ENCODE peak calls at places on chromosomes 13 and 19, in seven cellular contexts. C, H, E, I, Y, B and G are unnamed samples.

GRCh38 chr19:37886571-37886970 is 19.8 kb downstream of the WDR87 start:
- DNase-seq in C (no peak), H (no peak), E (no peak), I (no peak), Y (no peak), B (no peak), G (no peak)

GRCh38 chr19:7921955-7922840 is 2.1 kb downstream of the SNAPC2 start:
- DNase-seq in C (no peak), H (no peak), E (no peak), I (no peak), Y (no peak), B (no peak), G (peak; percentile 49)

GRCh38 chr19:14533450-14533849 is 4.1 kb downstream of the TECR start:
- DNase-seq in C (no peak), H (no peak), E (no peak), I (no peak), Y (no peak), B (no peak), G (no peak)

GRCh38 chr19:49335071-49335783 is at the start of gene CD37:
- DNase-seq in C (no peak), H (no peak), E (no peak), I (no peak), Y (peak; percentile 18), B (peak; percentile 63), G (peak; percentile 67)

GRCh38 chr13:94764576-94765321 is 52.4 kb upstream of the SOX21 start:
- DNase-seq in C (peak; percentile 3), H (no peak), E (no peak), I (no peak), Y (no peak), B (no peak), G (no peak)

GRCh38 chr13:97001641-97002040 is 7.4 kb upstream of the OXGR1 start:
- DNase-seq in C (no peak), H (no peak), E (no peak), I (no peak), Y (no peak), B (no peak), G (no peak)

GRCh38 chr13:66933994-66934393 is 296.1 kb downstream of the PCDH9 start:
- DNase-seq in C (peak; percentile 31), H (no peak), E (no peak), I (peak; percentile 97), Y (no peak), B (no peak), G (no peak)

GRCh38 chr19:49453757-49454248 is 778 bp downstream of the ALDH16A1 start:
- DNase-seq in C (peak; percentile 8), H (no peak), E (no peak), I (no peak), Y (no peak), B (no peak), G (no peak)

GRCh38 chr13:109781384-109782065 is 4.9 kb downstream of the IRS2 start:
- DNase-seq in C (no peak), H (no peak), E (no peak), I (peak; percentile 56), Y (no peak), B (no peak), G (no peak)

GRCh38 chr13:22427041-22427440 is 753.7 kb upstream of the SGCG start:
- DNase-seq in C (no peak), H (no peak), E (no peak), I (no peak), Y (no peak), B (no peak), G (no peak)

GRCh38 chr19:6261883-6262282 is 17.9 kb downstream of the MLLT1 start:
- DNase-seq in C (no peak), H (no peak), E (no peak), I (no peak), Y (no peak), B (no peak), G (no peak)

GRCh38 chr19:33685541-33685940 is 63.8 kb downstream of the CHST8 start:
- DNase-seq in C (no peak), H (no peak), E (no peak), I (no peak), Y (no peak), B (peak; percentile 15), G (no peak)

GRCh38 chr19:7852851-7853759 is 21.1 kb downstream of the PRR36 start:
- DNase-seq in C (peak; percentile 66), H (no peak), E (peak; percentile 54), I (peak; percentile 63), Y (peak; percentile 59), B (no peak), G (peak; percentile 90)

GRCh38 chr13:98299954-98300350 is 122.9 kb upstream of the RNF113B start:
- DNase-seq in C (peak; percentile 4), H (no peak), E (no peak), I (no peak), Y (no peak), B (no peak), G (no peak)

GRCh38 chr13:98298599-98298998 is 121.5 kb upstream of the RNF113B start:
- DNase-seq in C (no peak), H (no peak), E (no peak), I (peak; percentile 67), Y (no peak), B (no peak), G (no peak)

GRCh38 chr13:98301721-98302120 is 124.7 kb upstream of the RNF113B start:
- DNase-seq in C (no peak), H (no peak), E (no peak), I (no peak), Y (no peak), B (no peak), G (no peak)

GRCh38 chr13:98300956-98301641 is 124.0 kb upstream of the RNF113B start:
- DNase-seq in C (peak; percentile 54), H (no peak), E (no peak), I (peak; percentile 74), Y (peak; percentile 76), B (no peak), G (no peak)

DNA sequence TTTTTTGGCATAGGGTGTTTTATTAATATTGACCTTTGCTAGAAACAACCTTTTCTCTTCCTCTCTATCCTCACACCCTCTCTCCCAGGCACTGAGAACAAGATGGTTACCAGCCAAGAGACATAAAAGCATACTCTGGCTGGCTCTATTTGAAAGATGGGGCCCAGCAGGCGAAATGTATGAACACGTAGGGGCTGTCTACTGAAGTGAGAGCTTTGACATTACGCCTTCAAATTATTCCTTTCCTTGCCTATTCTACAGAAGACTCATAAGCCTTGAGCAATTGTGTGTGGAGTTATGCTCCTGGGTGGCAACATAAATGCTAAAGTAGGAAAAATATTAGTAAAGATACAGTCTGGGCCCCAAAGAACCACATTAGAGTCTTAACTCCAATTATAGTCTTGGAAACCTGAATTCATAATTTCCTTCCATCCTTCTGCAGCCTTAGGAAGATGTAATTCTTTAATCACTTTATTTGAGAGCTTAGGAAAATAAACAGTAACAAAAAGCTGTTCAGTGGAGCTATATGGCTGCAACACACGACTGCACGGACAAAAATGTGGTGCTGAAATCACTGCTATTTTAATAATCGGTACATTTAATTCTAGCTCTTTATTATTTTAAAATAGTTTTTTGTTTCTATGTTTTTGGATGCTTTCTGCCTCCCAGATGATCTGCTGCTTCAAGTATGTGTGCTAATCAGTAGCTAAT is 122.3 kb upstream of the RNF113B start:
- DNase-seq in C (peak; percentile 10), H (no peak), E (no peak), I (no peak), Y (no peak), B (no peak), G (no peak)
- H3K4me1 ChIP-seq in C (peaks cover 5% of the 10 kb centered on the region), H (peaks cover 16% of the 10 kb centered on the region), E (peaks cover 33% of the 10 kb centered on the region), I (peaks cover 5% of the 10 kb centered on the region), Y (peaks cover 15% of the 10 kb centered on the region), B (no peaks in the 10 kb centered on the region), G (peaks cover 51% of the 10 kb centered on the region)

GRCh38 chr19:11257827-11258380 is 4.4 kb downstream of the DOCK6 start:
- DNase-seq in C (peak; percentile 9), H (no peak), E (no peak), I (no peak), Y (no peak), B (no peak), G (no peak)

GRCh38 chr19:11251650-11252314 is 10.5 kb downstream of the DOCK6 start:
- DNase-seq in C (no peak), H (no peak), E (no peak), I (no peak), Y (no peak), B (no peak), G (no peak)

GRCh38 chr19:11256189-11256588 is 6.1 kb downstream of the DOCK6 start:
- DNase-seq in C (peak; percentile 45), H (no peak), E (peak; percentile 76), I (no peak), Y (no peak), B (no peak), G (no peak)

GRCh38 chr19:11252665-11253355 is 9.5 kb downstream of the DOCK6 start:
- DNase-seq in C (no peak), H (no peak), E (no peak), I (no peak), Y (no peak), B (no peak), G (no peak)

DNA sequence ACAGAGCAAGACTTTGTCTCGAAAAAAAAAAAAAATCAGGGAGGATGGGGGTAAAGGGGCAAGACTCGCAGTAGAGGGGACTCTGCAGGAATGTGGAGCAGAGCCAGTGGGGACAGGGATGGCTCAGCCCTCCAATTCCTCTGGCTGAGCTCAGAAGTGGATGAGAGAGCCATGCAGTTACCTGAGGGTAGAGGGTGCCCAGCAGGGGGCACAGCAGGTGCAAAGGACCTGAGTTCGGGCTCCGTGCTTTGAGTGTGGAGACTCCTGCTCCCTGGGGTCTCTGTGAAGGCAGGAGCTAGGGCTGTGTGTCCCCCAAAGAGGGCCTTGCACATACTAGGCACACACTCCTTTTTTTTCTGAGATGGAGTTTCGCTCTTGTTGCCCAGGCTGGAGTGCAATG is 7.7 kb downstream of the DOCK6 start:
- DNase-seq in C (no peak), H (no peak), E (no peak), I (no peak), Y (no peak), B (no peak), G (no peak)
- TF ChIP-seq CTCF in C (peak; percentile 15), H (no peak), E (peak; percentile 29), I (peak; percentile 35), Y (no peak), B (no peak), G (no peak)

GRCh38 chr19:3573162-3573857 is 566 bp downstream of the HMG20B start:
- DNase-seq in C (no peak), H (no peak), E (no peak), I (no peak), Y (no peak), B (no peak), G (peak; percentile 69)
- H3K27ac ChIP-seq in C (no peak overlapping the region), H (peak overlapping the region; percentile 81), E (no peak overlapping the region), I (peak overlapping the region; percentile 78), Y (peak overlapping the region; percentile 89), B (peak overlapping the region; percentile 66), G (peak overlapping the region; percentile 81)

GRCh38 chr19:4060621-4061177 is 6.0 kb downstream of the ZBTB7A start:
- DNase-seq in C (no peak), H (no peak), E (no peak), I (no peak), Y (no peak), B (no peak), G (peak; percentile 47)

GRCh38 chr19:4062576-4063368 is 3.9 kb downstream of the ZBTB7A start:
- DNase-seq in C (no peak), H (no peak), E (no peak), I (no peak), Y (no peak), B (no peak), G (peak; percentile 50)

GRCh38 chr19:4061683-4062575 is 4.8 kb downstream of the ZBTB7A start:
- DNase-seq in C (no peak), H (no peak), E (peak; percentile 36), I (peak; percentile 52), Y (peak; percentile 78), B (no peak), G (peak; percentile 74)

GRCh38 chr19:4059931-4060620 is 6.6 kb downstream of the ZBTB7A start:
- DNase-seq in C (peak; percentile 57), H (peak; percentile 61), E (peak; percentile 85), I (peak; percentile 83), Y (no peak), B (no peak), G (peak; percentile 75)

GRCh38 chr19:4061178-4061682 is 5.5 kb downstream of the ZBTB7A start:
- DNase-seq in C (peak; percentile 37), H (peak; percentile 89), E (peak; percentile 84), I (peak; percentile 70), Y (peak; percentile 89), B (peak; percentile 91), G (peak; percentile 92)
- H3K4me1 ChIP-seq in C (peaks cover 3% of the 10 kb centered on the region), H (peaks cover 61% of the 10 kb centered on the region), E (peaks cover 72% of the 10 kb centered on the region), I (peaks cover 62% of the 10 kb centered on the region), Y (peaks cover 49% of the 10 kb centered on the region), B (peaks cover 62% of the 10 kb centered on the region), G (peaks cover 76% of the 10 kb centered on the region)